ENCODE peak calls at places on chromosomes 5 and 9, in eight cellular contexts. P, T, L, Q, U, H, W and O are unnamed samples.

GRCh38 chr5:172762214-172763119 is 8.5 kb downstream of the DUSP1 start:
- DNase-seq in W (no peak), L (no peak), P (no peak), T (no peak), H (no peak), Q (no peak), U (no peak), O (no peak)

GRCh38 chr9:20558609-20559016 is 63.7 kb downstream of the MLLT3 start:
- DNase-seq in T (peak; percentile 85), L (no peak), Q (no peak), H (peak; percentile 4), U (peak; percentile 28), P (no peak), W (peak; percentile 97), O (no peak)

GRCh38 chr5:173697931-173698579 is 81.6 kb upstream of the BOD1 start:
- DNase-seq in P (peak; percentile 83), T (no peak), H (no peak), L (no peak), Q (no peak), W (no peak), U (no peak), O (peak; percentile 26)

GRCh38 chr5:112862085-112862484 is 998 bp downstream of the SRP19 start:
- DNase-seq in U (no peak), Q (peak; percentile 30), W (peak; percentile 12), T (no peak), P (no peak), H (peak; percentile 47), L (no peak), O (no peak)

GRCh38 chr9:87684627-87685204 is 41.2 kb upstream of the CTSL start:
- DNase-seq in H (peak; percentile 61), T (peak; percentile 69), U (peak; percentile 71), Q (peak; percentile 77), P (no peak), L (peak; percentile 15), W (peak; percentile 51), O (no peak)

GRCh38 chr5:108216890-108217289 is 165.0 kb downstream of the FBXL17 start:
- DNase-seq in L (peak; percentile 32), P (no peak), W (peak; percentile 33), Q (no peak), U (peak; percentile 11), T (peak; percentile 70), H (no peak), O (no peak)

GRCh38 chr9:120161801-120162200 is 418.2 kb downstream of the CDK5RAP2 start:
- DNase-seq in L (no peak), U (no peak), T (no peak), Q (no peak), H (no peak), P (no peak), W (no peak), O (no peak)

GRCh38 chr9:115170674-115171073 is 52.7 kb upstream of the TNC start:
- DNase-seq in T (peak; percentile 82), H (no peak), Q (no peak), L (peak; percentile 48), P (no peak), W (peak; percentile 74), U (peak; percentile 68), O (no peak)

GRCh38 chr5:35608881-35609779 is 8.5 kb upstream of the SPEF2 start:
- DNase-seq in Q (no peak), W (peak; percentile 9), L (no peak), T (peak; percentile 90), P (no peak), U (peak; percentile 39), H (no peak), O (no peak)

GRCh38 chr9:83155733-83156132 is 92.8 kb upstream of the RASEF start:
- DNase-seq in P (no peak), H (no peak), W (no peak), T (no peak), Q (no peak), L (no peak), U (no peak), O (no peak)

GRCh38 chr5:147887026-147887627 is 8.6 kb downstream of the SCGB3A2 start:
- DNase-seq in U (peak; percentile 55), T (peak; percentile 80), P (peak; percentile 20), L (peak; percentile 12), W (peak; percentile 52), Q (peak; percentile 3), H (peak; percentile 23), O (peak; percentile 55)

GRCh38 chr5:77806213-77806843 is 30.2 kb upstream of the TBCA start:
- DNase-seq in L (no peak), W (peak; percentile 5), P (no peak), H (no peak), U (no peak), T (no peak), Q (no peak), O (peak; percentile 31)

GRCh38 chr5:72599519-72600400 is 92.5 kb upstream of the ZNF366 start:
- DNase-seq in P (no peak), U (no peak), W (peak; percentile 72), L (no peak), Q (no peak), T (peak; percentile 53), H (no peak), O (no peak)

GRCh38 chr9:130200038-130200979 is 28.1 kb downstream of the NCS1 start:
- DNase-seq in H (no peak), P (no peak), T (no peak), U (no peak), Q (no peak), L (no peak), W (peak; percentile 23), O (no peak)
- TF ChIP-seq EZH2phosphoT487 in H (no peak), P (no peak), T (no peak), U (no peak), Q (no peak), L (no peak), W (no peak), O (no peak)

DNA sequence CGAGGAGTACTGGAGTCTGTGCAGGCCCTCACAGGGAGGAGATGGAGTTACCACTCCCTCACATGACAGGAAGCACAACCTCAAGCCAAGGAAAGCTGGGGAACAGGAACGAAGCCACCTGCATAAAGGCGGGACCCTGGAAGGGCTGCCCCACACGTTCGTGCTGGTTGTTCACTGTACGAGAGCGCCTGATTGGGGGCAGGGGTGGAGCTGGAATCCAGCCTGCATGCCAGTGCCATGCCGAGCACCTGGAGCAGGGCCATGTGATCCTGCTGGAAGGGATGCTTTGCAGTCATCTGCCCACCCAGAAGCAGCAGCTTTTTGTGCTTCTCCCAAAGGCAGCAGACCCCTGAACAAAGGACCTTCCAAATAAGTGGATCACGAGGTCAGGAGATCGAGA is 11.4 kb downstream of the GRM6 start:
- DNase-seq in W (no peak), U (no peak), T (no peak), P (no peak), Q (no peak), L (no peak), H (no peak), O (no peak)
- H3K9me3 ChIP-seq in W (peaks cover 4% of the 10 kb centered on the region), U (no peaks in the 10 kb centered on the region), T (peaks cover 15% of the 10 kb centered on the region), P (no peaks in the 10 kb centered on the region), Q (no peaks in the 10 kb centered on the region), L (peaks cover 11% of the 10 kb centered on the region), H (no peaks in the 10 kb centered on the region), O (no peaks in the 10 kb centered on the region)

GRCh38 chr5:28810751-28811136 is 1772.4 kb upstream of the CDH9 start:
- DNase-seq in L (no peak), U (no peak), P (no peak), T (peak; percentile 19), W (no peak), H (no peak), Q (no peak), O (no peak)

GRCh38 chr5:28809811-28810750 is 1771.7 kb upstream of the CDH9 start:
- DNase-seq in L (no peak), T (no peak), U (no peak), Q (peak; percentile 11), P (no peak), H (no peak), W (no peak), O (no peak)

GRCh38 chr5:28808967-28809810 is 1770.8 kb upstream of the CDH9 start:
- DNase-seq in T (no peak), Q (peak; percentile 10), L (no peak), P (no peak), W (no peak), U (no peak), H (no peak), O (no peak)

GRCh38 chr5:28807230-28807629 is 1768.8 kb upstream of the CDH9 start:
- DNase-seq in H (no peak), Q (no peak), P (no peak), U (no peak), W (no peak), L (no peak), T (peak; percentile 56), O (no peak)
- H3K4me2 ChIP-seq in H (no peak overlapping the region), Q (no peak overlapping the region), P (no peak overlapping the region), U (no peak overlapping the region), W (no peak overlapping the region), L (no peak overlapping the region), T (peak overlapping the region; percentile 31), O (no peak overlapping the region)

GRCh38 chr5:155728857-155729683 is 597.9 kb upstream of the SGCD start:
- DNase-seq in W (peak; percentile 53), T (no peak), P (no peak), L (no peak), H (peak; percentile 75), Q (peak; percentile 25), U (peak; percentile 41), O (no peak)

GRCh38 chr5:155727512-155728145 is 599.3 kb upstream of the SGCD start:
- DNase-seq in U (peak; percentile 5), H (peak; percentile 55), T (no peak), W (peak; percentile 18), L (no peak), P (no peak), Q (no peak), O (no peak)

GRCh38 chr5:155726267-155726666 is 600.7 kb upstream of the SGCD start:
- DNase-seq in W (peak; percentile 53), U (peak; percentile 42), P (no peak), Q (no peak), T (no peak), H (peak; percentile 73), L (no peak), O (no peak)

GRCh38 chr5:155729684-155730059 is 597.3 kb upstream of the SGCD start:
- DNase-seq in P (no peak), Q (peak; percentile 26), T (no peak), W (peak; percentile 18), H (peak; percentile 50), U (peak; percentile 39), L (no peak), O (no peak)

DNA sequence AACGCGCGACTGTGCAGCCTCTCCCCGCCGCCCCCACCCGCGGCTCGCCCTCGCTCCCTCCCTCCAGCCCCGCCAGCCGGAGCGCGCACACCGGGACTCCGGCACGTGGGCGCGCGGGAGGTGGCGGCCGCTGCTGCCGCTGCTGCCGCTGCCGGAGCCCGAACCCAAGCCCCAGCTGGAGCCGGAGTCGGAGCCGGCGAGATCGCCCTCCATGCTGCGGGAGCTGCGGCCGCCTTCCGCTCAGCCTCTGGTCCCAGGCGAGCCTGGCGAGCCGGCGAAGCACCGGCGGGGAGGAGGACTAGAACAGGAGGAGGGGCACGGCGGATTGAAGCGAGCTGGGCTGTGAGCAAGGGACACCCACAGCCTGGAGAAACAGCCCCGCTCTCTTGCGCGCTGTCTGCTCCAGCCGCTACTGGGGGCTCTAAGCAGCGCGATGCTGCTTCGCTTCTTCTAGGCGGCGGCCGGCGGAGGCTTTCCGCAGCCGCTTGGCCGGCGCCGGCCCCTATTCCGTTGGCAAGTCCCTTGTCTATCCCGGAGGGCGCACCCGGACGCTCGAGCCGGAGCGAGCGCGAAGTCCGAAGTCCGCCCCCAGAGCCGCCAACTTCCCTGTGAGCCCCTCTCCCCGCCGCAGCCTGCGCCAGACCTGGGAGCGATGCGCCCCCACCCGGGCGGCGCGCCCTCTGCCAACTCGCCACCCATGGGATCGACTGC is 598.7 kb upstream of the SGCD start:
- DNase-seq in H (peak; percentile 83), U (peak; percentile 82), Q (peak; percentile 83), W (peak; percentile 74), L (no peak), P (no peak), T (no peak), O (no peak)
- TF ChIP-seq EZH2phosphoT487 in H (peak; percentile 4), U (no peak), Q (no peak), W (no peak), L (no peak), P (no peak), T (no peak), O (no peak)